ENCODE peak calls at places on chromosomes 6 and 20, in five cellular contexts. One of them, this sample, is unnamed.

GRCh38 chr6:7417684-7418083 is 28.1 kb downstream of the RIOK1 start:
- DNase-seq in HCT116: no peak
- DNase-seq in testis: no peak
- DNase-seq in left lung: no peak
- DNase-seq in tibial nerve: no peak
- DNase-seq in this sample: no peak

GRCh38 chr6:37486440-37486839 is 13.3 kb downstream of the CCDC167 start:
- DNase-seq in tibial nerve: no peak
- DNase-seq in testis: no peak
- DNase-seq in HCT116: no peak
- DNase-seq in left lung: no peak
- DNase-seq in this sample: no peak

GRCh38 chr20:38450412-38450975 is 15.4 kb upstream of the SNHG17 start:
- DNase-seq in testis: no peak
- DNase-seq in left lung: no peak
- DNase-seq in HCT116: no peak
- DNase-seq in tibial nerve: no peak
- DNase-seq in this sample: no peak

GRCh38 chr6:16741112-16742016 is 19.9 kb downstream of the ATXN1 start:
- DNase-seq in HCT116: no peak
- DNase-seq in tibial nerve: no peak
- DNase-seq in left lung: no peak
- DNase-seq in testis: no peak
- DNase-seq in this sample: no peak

GRCh38 chr6:89611666-89612065 is 26.9 kb downstream of the LYRM2 start:
- DNase-seq in tibial nerve: no peak
- DNase-seq in testis: no peak
- DNase-seq in left lung: no peak
- DNase-seq in HCT116: no peak
- DNase-seq in this sample: no peak

GRCh38 chr6:55617272-55617671 is 38.3 kb upstream of the HMGCLL1 start:
- DNase-seq in testis: peak
- DNase-seq in left lung: no peak
- DNase-seq in tibial nerve: no peak
- DNase-seq in HCT116: peak
- DNase-seq in this sample: no peak

GRCh38 chr6:16336056-16336810 is 97.8 kb downstream of the GMPR start:
- DNase-seq in HCT116: no peak
- DNase-seq in left lung: no peak
- DNase-seq in tibial nerve: no peak
- DNase-seq in testis: no peak
- DNase-seq in this sample: no peak

GRCh38 chr6:128885381-128885780 is 2.4 kb downstream of the LAMA2 start:
- DNase-seq in testis: no peak
- DNase-seq in HCT116: no peak
- DNase-seq in left lung: no peak
- DNase-seq in tibial nerve: no peak
- DNase-seq in this sample: no peak

GRCh38 chr20:33859751-33860150 is 48.6 kb downstream of the CHMP4B start:
- DNase-seq in tibial nerve: no peak
- DNase-seq in HCT116: no peak
- DNase-seq in left lung: no peak
- DNase-seq in testis: no peak
- DNase-seq in this sample: no peak

GRCh38 chr20:56516631-56517030 is 7.9 kb upstream of the FAM209A start:
- DNase-seq in HCT116: no peak
- DNase-seq in testis: no peak
- DNase-seq in left lung: no peak
- DNase-seq in tibial nerve: no peak
- DNase-seq in this sample: no peak

GRCh38 chr6:91288741-91289140 is 701.9 kb upstream of the MAP3K7 start:
- DNase-seq in left lung: no peak
- DNase-seq in HCT116: no peak
- DNase-seq in testis: no peak
- DNase-seq in tibial nerve: no peak
- DNase-seq in this sample: no peak

GRCh38 chr6:118558811-118559217 is 10.7 kb downstream of the PLN start:
- DNase-seq in tibial nerve: no peak
- DNase-seq in HCT116: no peak
- DNase-seq in testis: no peak
- DNase-seq in left lung: no peak
- DNase-seq in this sample: no peak

GRCh38 chr6:36793913-36794703 is 45.1 kb downstream of the CPNE5 start:
- DNase-seq in testis: peak
- DNase-seq in left lung: no peak
- DNase-seq in tibial nerve: no peak
- DNase-seq in HCT116: no peak
- DNase-seq in this sample: no peak

GRCh38 chr20:11015440-11015839 is 341.6 kb upstream of the JAG1 start:
- DNase-seq in tibial nerve: no peak
- DNase-seq in HCT116: no peak
- DNase-seq in left lung: no peak
- DNase-seq in testis: no peak
- DNase-seq in this sample: no peak

GRCh38 chr6:140879861-140880260 is 1252.9 kb upstream of the GJE1 start:
- DNase-seq in testis: no peak
- DNase-seq in tibial nerve: no peak
- DNase-seq in left lung: no peak
- DNase-seq in HCT116: no peak
- DNase-seq in this sample: no peak

GRCh38 chr6:166566026-166567011 is 20.2 kb downstream of the RAMACL start:
- DNase-seq in testis: peak
- DNase-seq in HCT116: no peak
- DNase-seq in left lung: no peak
- DNase-seq in tibial nerve: no peak
- DNase-seq in this sample: no peak

GRCh38 chr20:46651091-46651962 is at the start of gene SLC13A3:
- DNase-seq in left lung: no peak
- DNase-seq in HCT116: no peak
- DNase-seq in testis: no peak
- DNase-seq in tibial nerve: no peak
- DNase-seq in this sample: no peak

GRCh38 chr6:2480267-2480966 is 235.0 kb upstream of the GMDS start:
- DNase-seq in HCT116: no peak
- DNase-seq in testis: no peak
- DNase-seq in tibial nerve: no peak
- DNase-seq in left lung: no peak
- DNase-seq in this sample: no peak

GRCh38 chr20:54047048-54047447 is 23.3 kb downstream of the BCAS1 start:
- DNase-seq in HCT116: no peak
- DNase-seq in testis: no peak
- DNase-seq in tibial nerve: no peak
- DNase-seq in left lung: no peak
- DNase-seq in this sample: no peak

GRCh38 chr6:167532410-167533294 is 207.8 kb downstream of the TTLL2 start:
- DNase-seq in testis: no peak
- DNase-seq in HCT116: no peak
- DNase-seq in tibial nerve: no peak
- DNase-seq in left lung: no peak
- DNase-seq in this sample: no peak

GRCh38 chr6:131061771-131062160 is 1.3 kb downstream of the EPB41L2 start:
- DNase-seq in testis: no peak
- DNase-seq in tibial nerve: no peak
- DNase-seq in HCT116: no peak
- DNase-seq in left lung: no peak
- DNase-seq in this sample: no peak
- H3K27ac ChIP-seq in testis: peak
- H3K27ac ChIP-seq in tibial nerve: peak
- H3K27ac ChIP-seq in HCT116: no peak
- H3K27ac ChIP-seq in left lung: peak
- H3K27ac ChIP-seq in this sample: peak

GRCh38 chr6:48111575-48111974 is 578 bp upstream of the PTCHD4 start:
- DNase-seq in HCT116: no peak
- DNase-seq in testis: no peak
- DNase-seq in tibial nerve: no peak
- DNase-seq in left lung: no peak
- DNase-seq in this sample: no peak

GRCh38 chr6:48110436-48111142 is 408 bp downstream of the PTCHD4 start:
- DNase-seq in left lung: no peak
- DNase-seq in testis: no peak
- DNase-seq in HCT116: no peak
- DNase-seq in tibial nerve: no peak
- DNase-seq in this sample: no peak

GRCh38 chr6:48109902-48110301 is 1.1 kb downstream of the PTCHD4 start:
- DNase-seq in HCT116: no peak
- DNase-seq in testis: no peak
- DNase-seq in tibial nerve: no peak
- DNase-seq in left lung: no peak
- DNase-seq in this sample: no peak

GRCh38 chr6:48113130-48113529 is 2.1 kb upstream of the PTCHD4 start:
- DNase-seq in testis: no peak
- DNase-seq in tibial nerve: no peak
- DNase-seq in left lung: no peak
- DNase-seq in HCT116: no peak
- DNase-seq in this sample: no peak

DNA sequence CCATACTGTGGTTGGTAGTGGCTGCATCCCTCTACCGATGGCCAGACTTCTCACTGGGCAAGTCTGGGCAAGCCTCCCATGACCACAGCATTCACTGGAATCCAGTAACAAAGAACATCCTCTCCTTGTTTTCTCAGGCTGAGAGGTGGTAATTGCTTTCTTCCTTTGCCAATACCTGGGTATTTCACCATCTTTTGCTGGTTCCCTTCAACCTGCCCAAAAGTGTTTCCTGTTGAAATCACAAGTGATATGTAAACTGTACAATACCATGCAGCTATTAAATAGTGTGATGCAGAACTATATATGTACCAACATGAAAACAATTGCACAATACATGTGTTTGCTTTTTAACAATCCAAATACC is at the start of gene PTCHD4:
- DNase-seq in testis: no peak
- DNase-seq in left lung: no peak
- DNase-seq in tibial nerve: no peak
- DNase-seq in HCT116: peak
- DNase-seq in this sample: no peak
- H3K27ac ChIP-seq in testis: peak
- H3K27ac ChIP-seq in left lung: peak
- H3K27ac ChIP-seq in tibial nerve: peak
- H3K27ac ChIP-seq in HCT116: peak
- H3K27ac ChIP-seq in this sample: no peak

DNA sequence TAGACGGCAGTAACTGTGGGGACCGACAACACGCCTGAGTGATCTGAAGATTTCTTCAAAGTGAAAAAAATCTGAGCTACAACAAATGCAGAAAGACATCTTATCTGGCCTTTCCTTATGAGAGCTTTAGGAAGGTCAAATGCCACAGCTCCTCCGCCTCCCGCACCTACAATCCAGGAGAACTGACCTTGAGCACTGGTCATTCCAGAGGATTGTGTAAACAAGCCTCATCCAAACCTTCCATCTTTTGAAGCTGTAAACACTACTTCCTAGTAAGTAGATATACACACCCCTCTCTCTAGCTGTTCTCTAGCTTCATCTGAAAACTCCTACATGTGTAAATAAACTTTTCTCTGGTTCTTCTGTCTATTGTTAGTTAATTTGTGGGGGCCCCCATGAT is 76.9 kb downstream of the CD24 start:
- DNase-seq in left lung: no peak
- DNase-seq in testis: no peak
- DNase-seq in tibial nerve: no peak
- DNase-seq in HCT116: no peak
- DNase-seq in this sample: no peak
- H3K27ac ChIP-seq in left lung: no peak
- H3K27ac ChIP-seq in testis: no peak
- H3K27ac ChIP-seq in tibial nerve: no peak
- H3K27ac ChIP-seq in HCT116: no peak
- H3K27ac ChIP-seq in this sample: no peak

DNA sequence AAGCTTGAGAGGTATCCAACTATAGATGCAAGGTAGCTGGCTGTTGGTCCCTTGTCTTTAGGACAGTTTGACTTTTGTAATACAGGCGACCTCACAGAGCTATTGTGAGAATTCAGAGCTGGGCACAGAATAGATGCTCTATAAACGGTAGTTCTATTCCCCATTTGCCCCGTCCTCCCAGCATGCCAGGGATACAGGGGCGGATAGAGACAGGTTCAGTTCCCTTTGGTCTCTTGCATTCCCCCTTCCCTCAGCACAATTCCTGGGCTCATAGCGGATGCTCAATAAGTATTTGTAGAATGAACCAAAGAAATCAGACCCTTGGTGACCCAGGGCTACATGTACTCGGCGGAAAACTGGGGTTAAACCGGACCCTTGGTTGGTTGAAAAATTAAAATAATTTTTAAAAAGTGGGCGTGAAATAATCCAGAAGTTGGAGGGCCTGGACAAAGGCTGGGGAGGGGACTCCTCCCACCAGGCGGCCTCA is 707 bp upstream of the TOP1 start:
- DNase-seq in HCT116: no peak
- DNase-seq in left lung: no peak
- DNase-seq in tibial nerve: no peak
- DNase-seq in testis: no peak
- DNase-seq in this sample: no peak
- H3K27ac ChIP-seq in HCT116: peak
- H3K27ac ChIP-seq in left lung: no peak
- H3K27ac ChIP-seq in tibial nerve: peak
- H3K27ac ChIP-seq in testis: peak
- H3K27ac ChIP-seq in this sample: peak

GRCh38 chr6:85715797-85716196 is 73.1 kb upstream of the SYNCRIP start:
- DNase-seq in left lung: no peak
- DNase-seq in HCT116: no peak
- DNase-seq in testis: no peak
- DNase-seq in tibial nerve: no peak
- DNase-seq in this sample: no peak
- H3K27ac ChIP-seq in left lung: no peak
- H3K27ac ChIP-seq in HCT116: no peak
- H3K27ac ChIP-seq in testis: no peak
- H3K27ac ChIP-seq in tibial nerve: no peak
- H3K27ac ChIP-seq in this sample: no peak

GRCh38 chr20:44619294-44619693 is 32.2 kb downstream of the ADA start:
- DNase-seq in testis: no peak
- DNase-seq in left lung: no peak
- DNase-seq in HCT116: no peak
- DNase-seq in tibial nerve: no peak
- DNase-seq in this sample: no peak
- H3K27ac ChIP-seq in testis: no peak
- H3K27ac ChIP-seq in left lung: no peak
- H3K27ac ChIP-seq in HCT116: no peak
- H3K27ac ChIP-seq in tibial nerve: no peak
- H3K27ac ChIP-seq in this sample: no peak

GRCh38 chr6:142440603-142441293 is 138.9 kb downstream of the ADGRG6 start:
- DNase-seq in left lung: no peak
- DNase-seq in testis: no peak
- DNase-seq in HCT116: no peak
- DNase-seq in tibial nerve: no peak
- DNase-seq in this sample: no peak
- H3K27ac ChIP-seq in left lung: no peak
- H3K27ac ChIP-seq in testis: no peak
- H3K27ac ChIP-seq in HCT116: no peak
- H3K27ac ChIP-seq in tibial nerve: no peak
- H3K27ac ChIP-seq in this sample: no peak

This sample was measured in esophagus muscularis mucosa.